ENCODE peak calls at places on chromosome 14, in nine cellular contexts. F is HepG2, J is pancreas, R is A549, U is endothelial cell of umbilical vein, O is AG04450, Y is left ventricle myocardium inferior, I is fibroblast of lung, P is psoas muscle. D is an unnamed sample. For H3K9me3, the result is how much of the 10 kb centered on the place peaks cover.

GRCh38 chr14:72318648-72319047 is 386.4 kb downstream of the RGS6 start:
- DNase-seq in F (no peak), J (no peak), R (no peak), U (no peak), O (no peak), Y (no peak), I (no peak), P (no peak), D (no peak)

GRCh38 chr14:75496755-75497154 is 25.5 kb upstream of the BATF start:
- DNase-seq in F (no peak), J (no peak), R (no peak), U (no peak), O (no peak), Y (no peak), I (no peak), P (no peak), D (no peak)

GRCh38 chr14:45181329-45181728 is 45.6 kb downstream of the FANCM start:
- DNase-seq in F (no peak), J (no peak), R (no peak), U (peak), O (no peak), Y (no peak), I (no peak), P (no peak), D (no peak)

GRCh38 chr14:101687756-101688546 is 73.6 kb upstream of the PPP2R5C start:
- DNase-seq in F (no peak), J (no peak), R (no peak), U (no peak), O (no peak), Y (no peak), I (no peak), P (no peak), D (no peak)

GRCh38 chr14:21671371-21671770 is 2.2 kb downstream of the OR4E1 start:
- DNase-seq in F (no peak), J (no peak), R (no peak), U (peak), O (no peak), Y (no peak), I (no peak), P (no peak), D (no peak)

GRCh38 chr14:61585598-61586538 is 109.4 kb upstream of the HIF1A start:
- DNase-seq in F (no peak), J (peak), R (no peak), U (peak), O (no peak), Y (peak), I (peak), P (peak), D (peak)

GRCh38 chr14:101560534-101561113 is 671 bp upstream of the DIO3 start:
- DNase-seq in F (no peak), J (no peak), R (no peak), U (no peak), O (no peak), Y (no peak), I (no peak), P (no peak), D (no peak)

GRCh38 chr14:39847191-39847590 is 415.0 kb upstream of the FBXO33 start:
- DNase-seq in F (no peak), J (no peak), R (no peak), U (no peak), O (no peak), Y (no peak), I (no peak), P (no peak), D (no peak)

GRCh38 chr14:23186913-23187654 is 3.6 kb upstream of the SLC7A8 start:
- DNase-seq in F (peak), J (peak), R (peak), U (peak), O (peak), Y (no peak), I (peak), P (no peak), D (no peak)

GRCh38 chr14:100904307-100905019 is 941 bp upstream of the RTL1 start:
- DNase-seq in F (no peak), J (no peak), R (no peak), U (no peak), O (no peak), Y (no peak), I (no peak), P (no peak), D (no peak)

GRCh38 chr14:102220031-102220430 is 80.3 kb downstream of the WDR20 start:
- DNase-seq in F (no peak), J (no peak), R (no peak), U (no peak), O (no peak), Y (no peak), I (no peak), P (no peak), D (no peak)

GRCh38 chr14:85596562-85596961 is 66.6 kb downstream of the FLRT2 start:
- DNase-seq in F (no peak), J (peak), R (no peak), U (no peak), O (no peak), Y (no peak), I (no peak), P (no peak), D (no peak)

GRCh38 chr14:96616168-96616681 is 114.0 kb downstream of the PAPOLA start:
- DNase-seq in F (no peak), J (no peak), R (no peak), U (no peak), O (no peak), Y (no peak), I (no peak), P (no peak), D (no peak)

GRCh38 chr14:98411154-98411553 is 860.8 kb downstream of the BCL11B start:
- DNase-seq in F (no peak), J (no peak), R (no peak), U (no peak), O (no peak), Y (no peak), I (no peak), P (no peak), D (no peak)

GRCh38 chr14:53924754-53925153 is 31.9 kb downstream of the BMP4 start:
- DNase-seq in F (peak), J (no peak), R (peak), U (peak), O (peak), Y (no peak), I (peak), P (no peak), D (no peak)

GRCh38 chr14:58662028-58662427 is 24.3 kb downstream of the DACT1 start:
- DNase-seq in F (no peak), J (no peak), R (no peak), U (no peak), O (no peak), Y (no peak), I (no peak), P (no peak), D (no peak)

GRCh38 chr14:80498533-80498932 is 287.2 kb upstream of the DIO2 start:
- DNase-seq in F (no peak), J (no peak), R (no peak), U (no peak), O (no peak), Y (no peak), I (no peak), P (no peak), D (no peak)

GRCh38 chr14:100767003-100767787 is 40.5 kb downstream of the DLK1 start:
- DNase-seq in F (no peak), J (no peak), R (no peak), U (no peak), O (no peak), Y (no peak), I (no peak), P (peak), D (no peak)

GRCh38 chr14:100786131-100786530 is 39.8 kb upstream of the MEG3 start:
- DNase-seq in F (no peak), J (no peak), R (no peak), U (no peak), O (no peak), Y (no peak), I (no peak), P (peak), D (no peak)

GRCh38 chr14:80629606-80630005 is 311.9 kb downstream of the CEP128 start:
- DNase-seq in F (no peak), J (no peak), R (no peak), U (no peak), O (no peak), Y (no peak), I (peak), P (no peak), D (no peak)

GRCh38 chr14:75566321-75566720 is 12.1 kb upstream of the FLVCR2 start:
- DNase-seq in F (no peak), J (no peak), R (no peak), U (no peak), O (no peak), Y (no peak), I (no peak), P (no peak), D (no peak)

GRCh38 chr14:78131201-78131600 is 39.0 kb upstream of the NRXN3 start:
- DNase-seq in F (no peak), J (no peak), R (no peak), U (no peak), O (no peak), Y (no peak), I (no peak), P (no peak), D (no peak)
- H3K9me3 ChIP-seq in F (under half), J (under half), R (under half), U (under half), O (under half), Y (under half), I (under half), P (under half), D (under half)

DNA sequence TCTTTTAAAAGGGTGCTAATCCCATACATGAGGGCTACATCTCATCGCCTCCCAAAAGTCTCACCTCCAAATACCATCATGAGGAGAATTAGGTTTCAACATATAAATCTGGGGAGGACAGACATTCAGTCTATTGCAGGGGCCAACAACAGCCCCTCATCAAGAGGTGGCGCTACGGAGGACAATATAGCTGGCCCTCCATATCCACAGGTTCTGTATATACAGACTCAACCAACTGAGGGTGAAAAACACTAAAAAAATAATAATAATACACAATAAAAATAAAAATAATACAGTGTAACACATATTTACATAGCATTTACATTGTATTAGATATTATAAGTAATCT is 19.1 kb upstream of the PCNX1 start:
- DNase-seq in F (no peak), J (no peak), R (no peak), U (no peak), O (no peak), Y (no peak), I (no peak), P (no peak), D (no peak)
- TF ChIP-seq CTCF in F (no peak), J (no peak), R (no peak), U (no peak), O (no peak), Y (no peak), I (no peak), P (no peak), D (no peak)

GRCh38 chr14:95467657-95468056 is 48.8 kb downstream of the SYNE3 start:
- DNase-seq in F (no peak), J (no peak), R (no peak), U (no peak), O (no peak), Y (peak), I (no peak), P (no peak), D (no peak)
- H3K27ac ChIP-seq in F (no peak), J (no peak), R (no peak), U (no peak), O (no peak), Y (peak), I (no peak), P (no peak), D (no peak)

DNA sequence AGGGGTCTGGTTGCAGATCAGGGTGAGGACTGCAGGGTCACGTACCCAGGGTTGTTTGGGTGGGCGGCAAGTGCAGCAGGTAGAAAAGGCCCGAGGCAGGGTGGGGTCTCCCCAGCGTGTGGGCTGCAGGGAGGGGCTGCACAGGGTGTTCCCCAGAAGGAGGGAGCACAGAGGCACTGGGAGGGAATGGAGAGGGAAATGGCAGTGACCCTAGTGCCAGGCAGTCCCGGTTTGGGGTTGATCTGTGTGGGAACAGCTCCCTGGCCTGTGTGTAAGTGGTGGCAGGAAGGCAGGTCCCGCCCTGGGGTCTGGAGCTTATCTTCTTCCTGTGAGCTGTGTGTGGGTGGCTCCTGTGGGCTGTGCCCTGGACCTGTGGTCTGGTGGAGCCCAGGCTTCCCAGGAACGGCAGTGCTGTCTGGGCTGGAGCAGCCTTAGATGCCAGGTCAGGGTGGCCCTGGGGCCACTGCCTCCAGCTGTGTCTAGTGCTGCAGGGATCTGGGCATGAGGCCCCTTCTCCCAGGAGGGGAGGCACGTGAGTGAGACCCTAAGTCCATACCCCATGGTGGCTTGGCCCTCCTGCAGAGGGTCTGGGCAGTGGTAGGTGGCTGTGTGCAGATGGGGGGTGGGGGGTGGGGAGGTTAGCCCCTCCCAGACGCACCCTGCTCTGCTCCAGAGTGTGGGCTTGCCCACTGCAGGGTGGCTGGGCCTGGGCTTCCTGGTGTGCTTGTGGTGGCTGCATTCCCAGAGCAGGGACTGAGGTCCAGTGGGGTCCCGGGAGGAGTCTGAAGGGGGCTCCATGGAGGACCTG is 363.5 kb downstream of the TMEM121 start:
- DNase-seq in F (no peak), J (no peak), R (no peak), U (no peak), O (no peak), Y (peak), I (no peak), P (peak), D (peak)
- H3K9me3 ChIP-seq in F (under half), J (under half), R (under half), U (under half), O (half or more), Y (under half), I (under half), P (under half), D (under half)

GRCh38 chr14:91835197-91835919 is 32.0 kb downstream of the TC2N start:
- DNase-seq in F (no peak), J (no peak), R (no peak), U (no peak), O (no peak), Y (no peak), I (no peak), P (no peak), D (no peak)

GRCh38 chr14:91839754-91840153 is 27.6 kb downstream of the TC2N start:
- DNase-seq in F (no peak), J (no peak), R (no peak), U (no peak), O (no peak), Y (no peak), I (no peak), P (no peak), D (no peak)

GRCh38 chr14:91837076-91837475 is 30.3 kb downstream of the TC2N start:
- DNase-seq in F (no peak), J (peak), R (no peak), U (no peak), O (no peak), Y (no peak), I (no peak), P (no peak), D (no peak)

GRCh38 chr14:91834571-91834970 is 32.8 kb downstream of the TC2N start:
- DNase-seq in F (no peak), J (no peak), R (no peak), U (no peak), O (no peak), Y (no peak), I (no peak), P (no peak), D (no peak)

DNA sequence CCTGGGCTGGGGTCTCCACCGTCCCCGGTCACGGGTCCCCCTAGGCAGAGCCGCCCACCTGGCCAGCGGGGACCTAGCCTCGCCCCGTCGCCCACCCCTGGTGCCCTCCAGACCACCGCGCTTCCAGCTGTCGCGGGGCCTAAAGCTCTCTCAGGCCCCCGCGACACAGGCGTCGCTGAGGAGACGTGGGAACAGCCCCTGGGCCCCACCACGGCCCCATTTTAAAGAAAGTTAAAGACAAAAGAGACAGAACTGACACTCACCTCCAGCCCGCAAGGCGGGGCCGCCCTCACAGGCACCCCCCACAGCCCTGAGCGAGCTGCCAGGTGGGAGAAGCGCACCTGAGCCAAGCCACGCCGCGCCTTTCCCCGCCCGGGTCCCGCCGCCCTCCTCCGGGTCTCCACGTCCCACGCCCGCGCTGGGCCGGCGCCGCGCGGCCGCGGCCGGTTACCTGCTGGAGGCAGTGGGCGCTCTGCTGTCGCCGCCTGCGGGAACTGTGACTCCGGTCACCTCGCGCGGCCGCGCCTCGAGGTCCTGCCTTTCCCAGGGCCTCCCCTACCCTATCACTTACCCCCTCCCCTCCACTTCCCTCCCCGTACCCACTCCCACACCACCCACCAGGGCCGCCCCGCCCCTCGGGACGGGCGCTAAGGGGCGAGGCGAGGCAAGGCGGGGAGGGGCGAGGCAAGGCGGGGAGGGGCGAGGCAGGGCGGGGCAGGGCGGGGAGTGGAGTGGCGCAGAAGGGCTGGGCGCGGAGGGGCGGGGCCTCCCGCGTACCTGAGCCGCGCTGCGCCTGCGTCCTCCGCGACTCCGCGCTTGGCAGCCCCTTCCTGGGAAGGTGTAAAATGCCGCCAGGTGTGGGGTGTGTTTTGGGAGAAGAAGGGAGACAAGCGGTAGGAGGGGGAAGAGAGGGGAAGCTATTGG is 31.2 kb downstream of the TC2N start:
- DNase-seq in F (no peak), J (peak), R (peak), U (no peak), O (no peak), Y (peak), I (no peak), P (peak), D (peak)
- TF ChIP-seq CTCF in F (peak), J (no peak), R (no peak), U (no peak), O (no peak), Y (no peak), I (no peak), P (no peak), D (no peak)

GRCh38 chr14:69038449-69039286 is 59.6 kb upstream of the ACTN1 start:
- DNase-seq in F (no peak), J (no peak), R (peak), U (peak), O (no peak), Y (no peak), I (peak), P (no peak), D (no peak)
- H3K27ac ChIP-seq in F (no peak), J (no peak), R (peak), U (peak), O (peak), Y (peak), I (peak), P (peak), D (peak)